ENCODE peak calls at places on chromosomes 4 and X, in ten cellular contexts. X, R, S, K, F, P, D, U, B and H are unnamed samples.
A peak's percentile ranks its signal among the peaks of the same experiment; 100 is the strongest.

GRCh38 chr4:109672173-109672572 is 31.1 kb downstream of the CASP6 start:
- DNase-seq in X (no peak), R (no peak), S (no peak), K (peak; percentile 39), F (no peak), P (no peak), D (no peak), U (no peak), B (no peak), H (no peak)

GRCh38 chr4:180665994-180666818 is 1577.0 kb upstream of the TENM3 start:
- DNase-seq in X (peak; percentile 48), R (peak; percentile 36), S (peak; percentile 75), K (peak; percentile 50), F (no peak), P (peak; percentile 51), D (no peak), U (no peak), B (no peak), H (no peak)

GRCh38 chrX:80578518-80579105 is 158.4 kb downstream of the TENT5D start:
- DNase-seq in X (peak; percentile 13), R (peak; percentile 49), S (peak; percentile 32), K (peak; percentile 37), F (no peak), P (peak; percentile 12), D (no peak), U (no peak), B (no peak), H (no peak)

GRCh38 chr4:77451530-77451929 is 154.1 kb upstream of the CXCL13 start:
- DNase-seq in X (no peak), R (no peak), S (no peak), K (no peak), F (no peak), P (peak; percentile 60), D (no peak), U (no peak), B (no peak), H (no peak)

GRCh38 chr4:6271701-6272465 is 2.2 kb downstream of the WFS1 start:
- DNase-seq in X (no peak), R (no peak), S (no peak), K (no peak), F (no peak), P (no peak), D (no peak), U (no peak), B (peak; percentile 71), H (no peak)

GRCh38 chrX:23792861-23793553 is 10.0 kb downstream of the SAT1 start:
- DNase-seq in X (no peak), R (no peak), S (no peak), K (no peak), F (no peak), P (no peak), D (no peak), U (no peak), B (no peak), H (no peak)

GRCh38 chr4:96354036-96354712 is 514.3 kb downstream of the PDHA2 start:
- DNase-seq in X (no peak), R (no peak), S (no peak), K (peak; percentile 30), F (no peak), P (no peak), D (no peak), U (no peak), B (no peak), H (no peak)

GRCh38 chrX:19902110-19902509 is 14.7 kb upstream of the SH3KBP1 start:
- DNase-seq in X (no peak), R (no peak), S (no peak), K (peak; percentile 75), F (no peak), P (no peak), D (no peak), U (no peak), B (peak; percentile 33), H (no peak)

GRCh38 chr4:38654273-38654672 is 9.7 kb upstream of the KLF3 start:
- DNase-seq in X (no peak), R (no peak), S (no peak), K (no peak), F (no peak), P (no peak), D (peak; percentile 39), U (no peak), B (no peak), H (no peak)

GRCh38 chr4:52051213-52051614 is at the start of gene SPATA18:
- DNase-seq in X (peak; percentile 49), R (peak; percentile 63), S (peak; percentile 39), K (no peak), F (no peak), P (peak; percentile 41), D (no peak), U (no peak), B (peak; percentile 31), H (no peak)

GRCh38 chr4:120826449-120826848 is 96.1 kb downstream of the PRDM5 start:
- DNase-seq in X (no peak), R (no peak), S (no peak), K (no peak), F (no peak), P (no peak), D (no peak), U (no peak), B (no peak), H (no peak)

GRCh38 chr4:156137971-156138581 is 184.4 kb upstream of the CTSO start:
- DNase-seq in X (no peak), R (no peak), S (no peak), K (no peak), F (no peak), P (no peak), D (no peak), U (no peak), B (no peak), H (no peak)

GRCh38 chr4:20194079-20195013 is 57.4 kb upstream of the SLIT2 start:
- DNase-seq in X (no peak), R (no peak), S (peak; percentile 54), K (peak; percentile 92), F (no peak), P (peak; percentile 51), D (no peak), U (no peak), B (no peak), H (no peak)

GRCh38 chr4:127000090-127000489 is 632.7 kb upstream of the INTU start:
- DNase-seq in X (no peak), R (no peak), S (no peak), K (no peak), F (no peak), P (no peak), D (no peak), U (no peak), B (no peak), H (no peak)

GRCh38 chr4:153645183-153645582 is 38.9 kb upstream of the TLR2 start:
- DNase-seq in X (no peak), R (no peak), S (no peak), K (no peak), F (no peak), P (no peak), D (no peak), U (no peak), B (no peak), H (no peak)

GRCh38 chr4:129929052-129929451 is 833.1 kb downstream of the C4orf33 start:
- DNase-seq in X (no peak), R (no peak), S (peak; percentile 1), K (no peak), F (no peak), P (no peak), D (no peak), U (no peak), B (no peak), H (no peak)

GRCh38 chr4:10734697-10735096 is 50.1 kb upstream of the CLNK start:
- DNase-seq in X (no peak), R (no peak), S (no peak), K (no peak), F (no peak), P (no peak), D (no peak), U (no peak), B (no peak), H (no peak)

GRCh38 chr4:94480362-94480951 is 28.7 kb downstream of the PDLIM5 start:
- DNase-seq in X (no peak), R (no peak), S (no peak), K (no peak), F (no peak), P (no peak), D (no peak), U (no peak), B (no peak), H (no peak)

GRCh38 chr4:19944251-19944650 is 307.5 kb upstream of the SLIT2 start:
- DNase-seq in X (no peak), R (no peak), S (peak; percentile 62), K (no peak), F (no peak), P (peak; percentile 42), D (no peak), U (no peak), B (no peak), H (no peak)

DNA sequence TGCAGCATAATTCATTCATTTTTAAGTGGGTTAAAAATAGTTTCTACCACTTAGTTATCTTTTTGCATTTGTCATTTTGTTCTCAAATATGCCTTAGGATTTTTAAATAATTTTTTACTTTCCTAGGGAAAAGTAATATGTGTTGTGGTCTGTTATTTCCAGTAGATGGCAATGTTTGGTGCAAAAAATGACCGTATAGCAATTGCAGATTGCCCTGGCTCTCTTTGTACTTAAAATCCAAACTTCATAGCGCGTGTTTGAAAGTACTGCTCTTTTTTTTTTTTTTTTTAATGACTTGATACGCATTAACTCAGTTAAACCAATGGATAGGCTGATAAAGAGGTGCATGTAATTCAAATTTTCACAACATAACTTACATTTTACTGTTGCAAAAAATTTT is 74.4 kb upstream of the RBMX start:
- DNase-seq in X (no peak), R (no peak), S (peak; percentile 24), K (peak; percentile 61), F (no peak), P (peak; percentile 6), D (no peak), U (no peak), B (no peak), H (no peak)
- TF ChIP-seq CTCF in X (peak; percentile 25), R (peak; percentile 48), S (peak; percentile 27), K (peak; percentile 45), F (peak; percentile 74), P (peak; percentile 46), D (peak; percentile 41), U (no peak), B (peak; percentile 46), H (no peak)

GRCh38 chrX:14440109-14440508 is 89.2 kb upstream of the GLRA2 start:
- DNase-seq in X (no peak), R (no peak), S (no peak), K (no peak), F (no peak), P (no peak), D (no peak), U (no peak), B (no peak), H (no peak)
- TF ChIP-seq CTCF in X (no peak), R (no peak), S (no peak), K (no peak), F (no peak), P (no peak), D (no peak), U (no peak), B (no peak), H (no peak)

GRCh38 chrX:57313583-57314215 is 27.2 kb downstream of the FAAH2 start:
- DNase-seq in X (no peak), R (no peak), S (no peak), K (no peak), F (no peak), P (no peak), D (no peak), U (no peak), B (no peak), H (no peak)
- TF ChIP-seq CTCF in X (no peak), R (no peak), S (no peak), K (no peak), F (no peak), P (no peak), D (no peak), U (no peak), B (no peak), H (no peak)

GRCh38 chr4:3366893-3367775 is 74.3 kb downstream of the RGS12 start:
- DNase-seq in X (no peak), R (no peak), S (no peak), K (no peak), F (no peak), P (no peak), D (peak; percentile 74), U (no peak), B (no peak), H (no peak)
- TF ChIP-seq CTCF in X (no peak), R (no peak), S (no peak), K (no peak), F (peak; percentile 38), P (no peak), D (no peak), U (no peak), B (no peak), H (no peak)